ENCODE peak calls at places on chromosomes 2 and 18, in seven cellular contexts. S, V, J, E, K, R and X are unnamed samples.

GRCh38 chr2:213152065-213152794 is 818 bp upstream of the IKZF2 start:
- DNase-seq in S (peak; percentile 89), V (peak; percentile 68), J (peak; percentile 85), E (no peak), K (peak; percentile 77), R (peak; percentile 89), X (peak; percentile 73)

GRCh38 chr18:55235094-55235461 is 275.8 kb upstream of the CCDC68 start:
- DNase-seq in S (no peak), V (no peak), J (no peak), E (no peak), K (no peak), R (no peak), X (no peak)

GRCh38 chr2:210003394-210003793 is 956 bp downstream of the RPE start:
- DNase-seq in S (no peak), V (no peak), J (no peak), E (no peak), K (no peak), R (no peak), X (no peak)

GRCh38 chr18:650428-650858 is 7.0 kb upstream of the TYMS start:
- DNase-seq in S (no peak), V (no peak), J (no peak), E (no peak), K (no peak), R (no peak), X (no peak)

GRCh38 chr2:119266091-119266589 is 42.5 kb downstream of the STEAP3 start:
- DNase-seq in S (peak; percentile 11), V (no peak), J (no peak), E (no peak), K (no peak), R (no peak), X (no peak)

GRCh38 chr2:231293163-231293562 is 94.7 kb downstream of the ARMC9 start:
- DNase-seq in S (no peak), V (no peak), J (no peak), E (no peak), K (no peak), R (no peak), X (no peak)

GRCh38 chr2:162067596-162067995 is 6.4 kb downstream of the DPP4 start:
- DNase-seq in S (no peak), V (no peak), J (no peak), E (no peak), K (no peak), R (no peak), X (no peak)

GRCh38 chr2:107775791-107776190 is 50.9 kb upstream of the RGPD4 start:
- DNase-seq in S (no peak), V (no peak), J (no peak), E (no peak), K (no peak), R (no peak), X (no peak)

GRCh38 chr18:31040982-31041345 is 1.6 kb downstream of the DSC3 start:
- DNase-seq in S (no peak), V (no peak), J (no peak), E (no peak), K (no peak), R (peak; percentile 18), X (no peak)

GRCh38 chr2:50492452-50492851 is 539.5 kb downstream of the NRXN1 start:
- DNase-seq in S (no peak), V (peak; percentile 39), J (peak; percentile 56), E (peak; percentile 18), K (no peak), R (peak; percentile 73), X (peak; percentile 24)

GRCh38 chr2:132037527-132038178 is 124.1 kb downstream of the ANKRD30BL start:
- DNase-seq in S (peak; percentile 58), V (no peak), J (peak; percentile 58), E (no peak), K (no peak), R (peak; percentile 52), X (no peak)

GRCh38 chr2:37638973-37639372 is 32.5 kb downstream of the CDC42EP3 start:
- DNase-seq in S (no peak), V (no peak), J (no peak), E (no peak), K (no peak), R (no peak), X (no peak)

GRCh38 chr2:37349376-37349775 is 4.9 kb downstream of the QPCT start:
- DNase-seq in S (no peak), V (no peak), J (no peak), E (no peak), K (no peak), R (no peak), X (no peak)

GRCh38 chr2:177161741-177162440 is 50.7 kb upstream of the HNRNPA3 start:
- DNase-seq in S (no peak), V (no peak), J (no peak), E (peak; percentile 17), K (no peak), R (peak; percentile 51), X (no peak)

GRCh38 chr2:204665244-204665643 is 120.0 kb downstream of the PARD3B start:
- DNase-seq in S (no peak), V (no peak), J (no peak), E (no peak), K (no peak), R (no peak), X (peak; percentile 95)

GRCh38 chr2:200264631-200265030 is 41.9 kb upstream of the SPATS2L start:
- DNase-seq in S (no peak), V (no peak), J (no peak), E (no peak), K (no peak), R (no peak), X (no peak)

GRCh38 chr2:120734930-120735611 is 597 bp upstream of the GLI2 start:
- DNase-seq in S (peak; percentile 50), V (peak; percentile 22), J (no peak), E (no peak), K (peak; percentile 58), R (peak; percentile 20), X (peak; percentile 62)

GRCh38 chr2:235227607-235228006 is 266.2 kb upstream of the AGAP1 start:
- DNase-seq in S (no peak), V (no peak), J (no peak), E (no peak), K (no peak), R (no peak), X (no peak)

GRCh38 chr2:10584843-10585475 is 104.8 kb downstream of the NOL10 start:
- DNase-seq in S (no peak), V (no peak), J (no peak), E (no peak), K (no peak), R (peak; percentile 39), X (peak; percentile 90)

GRCh38 chr2:10580991-10581390 is 108.8 kb downstream of the NOL10 start:
- DNase-seq in S (no peak), V (no peak), J (no peak), E (no peak), K (no peak), R (no peak), X (no peak)

GRCh38 chr2:10580170-10580539 is 109.6 kb downstream of the NOL10 start:
- DNase-seq in S (no peak), V (no peak), J (no peak), E (no peak), K (no peak), R (no peak), X (no peak)

GRCh38 chr2:10581990-10582389 is 107.8 kb downstream of the NOL10 start:
- DNase-seq in S (no peak), V (no peak), J (no peak), E (no peak), K (no peak), R (no peak), X (no peak)

GRCh38 chr2:10584242-10584753 is 105.5 kb downstream of the NOL10 start:
- DNase-seq in S (no peak), V (no peak), J (no peak), E (no peak), K (no peak), R (no peak), X (peak; percentile 74)
- H3K36me3 ChIP-seq in S (peaks cover 48% of the 10 kb centered on the region), V (peaks cover 57% of the 10 kb centered on the region), J (peaks cover 10% of the 10 kb centered on the region), E (no peaks in the 10 kb centered on the region), K (peaks cover 20% of the 10 kb centered on the region), R (peaks cover 13% of the 10 kb centered on the region), X (peaks cover 35% of the 10 kb centered on the region)

GRCh38 chr18:12820526-12820925 is 63.5 kb downstream of the PTPN2 start:
- DNase-seq in S (no peak), V (no peak), J (no peak), E (no peak), K (no peak), R (no peak), X (no peak)

GRCh38 chr18:12819330-12819729 is 64.7 kb downstream of the PTPN2 start:
- DNase-seq in S (no peak), V (no peak), J (no peak), E (no peak), K (no peak), R (no peak), X (no peak)

GRCh38 chr18:12823892-12824291 is 60.1 kb downstream of the PTPN2 start:
- DNase-seq in S (no peak), V (no peak), J (no peak), E (no peak), K (no peak), R (no peak), X (no peak)

GRCh38 chr18:12819822-12820221 is 64.2 kb downstream of the PTPN2 start:
- DNase-seq in S (no peak), V (no peak), J (no peak), E (no peak), K (no peak), R (no peak), X (no peak)

GRCh38 chr18:12821408-12821807 is 62.6 kb downstream of the PTPN2 start:
- DNase-seq in S (no peak), V (no peak), J (no peak), E (no peak), K (no peak), R (peak; percentile 23), X (no peak)
- H3K4me3 ChIP-seq in S (no peak overlapping the region), V (no peak overlapping the region), J (no peak overlapping the region), E (no peak overlapping the region), K (no peak overlapping the region), R (no peak overlapping the region), X (no peak overlapping the region)

GRCh38 chr2:5695641-5696350 is 3.6 kb downstream of the SOX11 start:
- DNase-seq in S (no peak), V (no peak), J (no peak), E (no peak), K (no peak), R (peak; percentile 76), X (no peak)
- H3K36me3 ChIP-seq in S (no peaks in the 10 kb centered on the region), V (no peaks in the 10 kb centered on the region), J (no peaks in the 10 kb centered on the region), E (no peaks in the 10 kb centered on the region), K (no peaks in the 10 kb centered on the region), R (no peaks in the 10 kb centered on the region), X (no peaks in the 10 kb centered on the region)

DNA sequence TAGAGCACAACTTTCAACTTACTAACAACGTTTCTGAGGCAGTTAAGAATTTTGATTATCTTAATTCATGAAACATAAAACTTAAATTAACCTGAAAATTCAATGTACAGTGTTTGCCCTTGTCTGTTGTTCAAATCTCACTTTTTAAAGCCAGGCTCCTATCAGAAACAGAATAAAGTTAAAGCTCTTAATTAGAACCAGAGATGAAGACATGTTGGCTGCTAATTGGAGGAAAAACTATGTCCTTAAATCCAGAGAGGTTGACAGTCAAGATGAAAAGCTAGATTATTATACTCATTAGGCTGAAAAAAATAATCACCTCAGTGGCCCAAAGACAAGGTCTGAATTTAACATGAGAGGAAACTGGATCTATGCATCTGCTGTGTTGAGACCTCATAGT is 52.3 kb downstream of the SOWAHC start:
- DNase-seq in S (no peak), V (no peak), J (no peak), E (no peak), K (no peak), R (no peak), X (no peak)
- H3K4me3 ChIP-seq in S (no peak overlapping the region), V (no peak overlapping the region), J (no peak overlapping the region), E (no peak overlapping the region), K (no peak overlapping the region), R (no peak overlapping the region), X (no peak overlapping the region)